ENCODE peak calls at places on chromosomes 3 and 15, in ten cellular contexts. One of them, this sample, is unnamed.

GRCh38 chr3:186411994-186412393 is 50.0 kb upstream of the DGKG start:
- DNase-seq in stimulated activated CD4-positive, alpha-beta T cell treated with anti-CD3 and anti-CD28 coated beads, Interleukin-4, amount 100 ng/mL, for 24 hours: peak; percentile 45
- DNase-seq in NCI-H774: no peak
- DNase-seq in NCI-H2171: no peak
- DNase-seq in EL: no peak
- DNase-seq in iris pigment epithelial cell: no peak
- DNase-seq in GM12891: no peak
- DNase-seq in GM20000: no peak
- DNase-seq in posterior cingulate gyrus: no peak
- DNase-seq in ELR: no peak
- DNase-seq in this sample: no peak

GRCh38 chr15:48617619-48618018 is 27.9 kb downstream of the FBN1 start:
- DNase-seq in stimulated activated CD4-positive, alpha-beta T cell treated with anti-CD3 and anti-CD28 coated beads, Interleukin-4, amount 100 ng/mL, for 24 hours: no peak
- DNase-seq in NCI-H774: no peak
- DNase-seq in NCI-H2171: no peak
- DNase-seq in EL: peak; percentile 71
- DNase-seq in iris pigment epithelial cell: peak; percentile 97
- DNase-seq in GM12891: no peak
- DNase-seq in GM20000: no peak
- DNase-seq in posterior cingulate gyrus: no peak
- DNase-seq in ELR: no peak
- DNase-seq in this sample: no peak

GRCh38 chr15:93965491-93965890 is 265.9 kb upstream of the MCTP2 start:
- DNase-seq in stimulated activated CD4-positive, alpha-beta T cell treated with anti-CD3 and anti-CD28 coated beads, Interleukin-4, amount 100 ng/mL, for 24 hours: no peak
- DNase-seq in NCI-H774: no peak
- DNase-seq in NCI-H2171: no peak
- DNase-seq in EL: no peak
- DNase-seq in iris pigment epithelial cell: no peak
- DNase-seq in GM12891: no peak
- DNase-seq in GM20000: no peak
- DNase-seq in posterior cingulate gyrus: no peak
- DNase-seq in ELR: no peak
- DNase-seq in this sample: no peak

GRCh38 chr3:126389112-126389791 is 5.5 kb upstream of the CFAP100 start:
- DNase-seq in stimulated activated CD4-positive, alpha-beta T cell treated with anti-CD3 and anti-CD28 coated beads, Interleukin-4, amount 100 ng/mL, for 24 hours: peak; percentile 11
- DNase-seq in NCI-H774: peak; percentile 79
- DNase-seq in NCI-H2171: peak; percentile 62
- DNase-seq in EL: peak; percentile 86
- DNase-seq in iris pigment epithelial cell: peak; percentile 77
- DNase-seq in GM12891: peak; percentile 73
- DNase-seq in GM20000: peak; percentile 88
- DNase-seq in posterior cingulate gyrus: peak; percentile 85
- DNase-seq in ELR: peak; percentile 89
- DNase-seq in this sample: peak; percentile 64

GRCh38 chr3:197394464-197395321 is 96.3 kb upstream of the DLG1 start:
- DNase-seq in stimulated activated CD4-positive, alpha-beta T cell treated with anti-CD3 and anti-CD28 coated beads, Interleukin-4, amount 100 ng/mL, for 24 hours: peak; percentile 68
- DNase-seq in NCI-H774: no peak
- DNase-seq in NCI-H2171: no peak
- DNase-seq in EL: peak; percentile 100
- DNase-seq in iris pigment epithelial cell: peak; percentile 100
- DNase-seq in GM12891: no peak
- DNase-seq in GM20000: peak; percentile 70
- DNase-seq in posterior cingulate gyrus: no peak
- DNase-seq in ELR: peak; percentile 100
- DNase-seq in this sample: peak; percentile 53

GRCh38 chr3:87088984-87089841 is 98.3 kb upstream of the VGLL3 start:
- DNase-seq in stimulated activated CD4-positive, alpha-beta T cell treated with anti-CD3 and anti-CD28 coated beads, Interleukin-4, amount 100 ng/mL, for 24 hours: no peak
- DNase-seq in NCI-H774: peak; percentile 60
- DNase-seq in NCI-H2171: no peak
- DNase-seq in EL: peak; percentile 90
- DNase-seq in iris pigment epithelial cell: peak; percentile 76
- DNase-seq in GM12891: peak; percentile 8
- DNase-seq in GM20000: peak; percentile 19
- DNase-seq in posterior cingulate gyrus: peak; percentile 55
- DNase-seq in ELR: peak; percentile 90
- DNase-seq in this sample: peak; percentile 18

GRCh38 chr3:51948016-51948580 is 5.9 kb downstream of the PARP3 start:
- DNase-seq in stimulated activated CD4-positive, alpha-beta T cell treated with anti-CD3 and anti-CD28 coated beads, Interleukin-4, amount 100 ng/mL, for 24 hours: no peak
- DNase-seq in NCI-H774: no peak
- DNase-seq in NCI-H2171: no peak
- DNase-seq in EL: no peak
- DNase-seq in iris pigment epithelial cell: no peak
- DNase-seq in GM12891: no peak
- DNase-seq in GM20000: no peak
- DNase-seq in posterior cingulate gyrus: peak; percentile 16
- DNase-seq in ELR: no peak
- DNase-seq in this sample: no peak

GRCh38 chr3:105040026-105040622 is 326.6 kb upstream of the ALCAM start:
- DNase-seq in stimulated activated CD4-positive, alpha-beta T cell treated with anti-CD3 and anti-CD28 coated beads, Interleukin-4, amount 100 ng/mL, for 24 hours: no peak
- DNase-seq in NCI-H774: no peak
- DNase-seq in NCI-H2171: no peak
- DNase-seq in EL: no peak
- DNase-seq in iris pigment epithelial cell: peak; percentile 59
- DNase-seq in GM12891: no peak
- DNase-seq in GM20000: no peak
- DNase-seq in posterior cingulate gyrus: no peak
- DNase-seq in ELR: no peak
- DNase-seq in this sample: no peak

GRCh38 chr3:23709987-23710386 is 95.8 kb upstream of the UBE2E1 start:
- DNase-seq in stimulated activated CD4-positive, alpha-beta T cell treated with anti-CD3 and anti-CD28 coated beads, Interleukin-4, amount 100 ng/mL, for 24 hours: no peak
- DNase-seq in NCI-H774: no peak
- DNase-seq in NCI-H2171: no peak
- DNase-seq in EL: no peak
- DNase-seq in iris pigment epithelial cell: no peak
- DNase-seq in GM12891: no peak
- DNase-seq in GM20000: no peak
- DNase-seq in posterior cingulate gyrus: no peak
- DNase-seq in ELR: no peak
- DNase-seq in this sample: no peak

GRCh38 chr15:92159906-92160841 is 233.5 kb upstream of the ST8SIA2 start:
- DNase-seq in stimulated activated CD4-positive, alpha-beta T cell treated with anti-CD3 and anti-CD28 coated beads, Interleukin-4, amount 100 ng/mL, for 24 hours: no peak
- DNase-seq in NCI-H774: no peak
- DNase-seq in NCI-H2171: peak; percentile 40
- DNase-seq in EL: no peak
- DNase-seq in iris pigment epithelial cell: no peak
- DNase-seq in GM12891: no peak
- DNase-seq in GM20000: no peak
- DNase-seq in posterior cingulate gyrus: no peak
- DNase-seq in ELR: no peak
- DNase-seq in this sample: no peak

GRCh38 chr3:171809513-171810277 is 588 bp downstream of the PLD1 start:
- DNase-seq in stimulated activated CD4-positive, alpha-beta T cell treated with anti-CD3 and anti-CD28 coated beads, Interleukin-4, amount 100 ng/mL, for 24 hours: peak; percentile 31
- DNase-seq in NCI-H774: peak; percentile 89
- DNase-seq in NCI-H2171: peak; percentile 62
- DNase-seq in EL: peak; percentile 95
- DNase-seq in iris pigment epithelial cell: peak; percentile 90
- DNase-seq in GM12891: peak; percentile 49
- DNase-seq in GM20000: peak; percentile 64
- DNase-seq in posterior cingulate gyrus: peak; percentile 59
- DNase-seq in ELR: peak; percentile 92
- DNase-seq in this sample: peak; percentile 47

GRCh38 chr15:74725845-74726773 is 781 bp upstream of the CYP1A1 start:
- DNase-seq in stimulated activated CD4-positive, alpha-beta T cell treated with anti-CD3 and anti-CD28 coated beads, Interleukin-4, amount 100 ng/mL, for 24 hours: peak; percentile 62
- DNase-seq in NCI-H774: peak; percentile 10
- DNase-seq in NCI-H2171: no peak
- DNase-seq in EL: peak; percentile 41
- DNase-seq in iris pigment epithelial cell: peak; percentile 4
- DNase-seq in GM12891: peak; percentile 66
- DNase-seq in GM20000: peak; percentile 81
- DNase-seq in posterior cingulate gyrus: no peak
- DNase-seq in ELR: peak; percentile 47
- DNase-seq in this sample: peak; percentile 65

GRCh38 chr3:31196881-31197364 is 302.5 kb upstream of the GADL1 start:
- DNase-seq in stimulated activated CD4-positive, alpha-beta T cell treated with anti-CD3 and anti-CD28 coated beads, Interleukin-4, amount 100 ng/mL, for 24 hours: no peak
- DNase-seq in NCI-H774: no peak
- DNase-seq in NCI-H2171: no peak
- DNase-seq in EL: peak; percentile 79
- DNase-seq in iris pigment epithelial cell: peak; percentile 89
- DNase-seq in GM12891: no peak
- DNase-seq in GM20000: no peak
- DNase-seq in posterior cingulate gyrus: no peak
- DNase-seq in ELR: no peak
- DNase-seq in this sample: no peak

GRCh38 chr3:78737988-78738387 is 1029.8 kb downstream of the ROBO1 start:
- DNase-seq in stimulated activated CD4-positive, alpha-beta T cell treated with anti-CD3 and anti-CD28 coated beads, Interleukin-4, amount 100 ng/mL, for 24 hours: no peak
- DNase-seq in NCI-H774: no peak
- DNase-seq in NCI-H2171: peak; percentile 88
- DNase-seq in EL: peak; percentile 16
- DNase-seq in iris pigment epithelial cell: no peak
- DNase-seq in GM12891: no peak
- DNase-seq in GM20000: no peak
- DNase-seq in posterior cingulate gyrus: no peak
- DNase-seq in ELR: peak; percentile 13
- DNase-seq in this sample: no peak

GRCh38 chr3:52436500-52437106 is 8.3 kb downstream of the SEMA3G start:
- DNase-seq in stimulated activated CD4-positive, alpha-beta T cell treated with anti-CD3 and anti-CD28 coated beads, Interleukin-4, amount 100 ng/mL, for 24 hours: no peak
- DNase-seq in NCI-H774: no peak
- DNase-seq in NCI-H2171: no peak
- DNase-seq in EL: no peak
- DNase-seq in iris pigment epithelial cell: peak; percentile 21
- DNase-seq in GM12891: no peak
- DNase-seq in GM20000: no peak
- DNase-seq in posterior cingulate gyrus: no peak
- DNase-seq in ELR: no peak
- DNase-seq in this sample: no peak

GRCh38 chr3:117553461-117553860 is 843.9 kb downstream of the TUSC7 start:
- DNase-seq in stimulated activated CD4-positive, alpha-beta T cell treated with anti-CD3 and anti-CD28 coated beads, Interleukin-4, amount 100 ng/mL, for 24 hours: no peak
- DNase-seq in NCI-H774: no peak
- DNase-seq in NCI-H2171: no peak
- DNase-seq in EL: peak; percentile 62
- DNase-seq in iris pigment epithelial cell: peak; percentile 32
- DNase-seq in GM12891: no peak
- DNase-seq in GM20000: no peak
- DNase-seq in posterior cingulate gyrus: no peak
- DNase-seq in ELR: peak; percentile 62
- DNase-seq in this sample: no peak

GRCh38 chr15:71565636-71566160 is 244.7 kb upstream of the NR2E3 start:
- DNase-seq in stimulated activated CD4-positive, alpha-beta T cell treated with anti-CD3 and anti-CD28 coated beads, Interleukin-4, amount 100 ng/mL, for 24 hours: no peak
- DNase-seq in NCI-H774: no peak
- DNase-seq in NCI-H2171: no peak
- DNase-seq in EL: no peak
- DNase-seq in iris pigment epithelial cell: no peak
- DNase-seq in GM12891: no peak
- DNase-seq in GM20000: no peak
- DNase-seq in posterior cingulate gyrus: no peak
- DNase-seq in ELR: no peak
- DNase-seq in this sample: no peak

GRCh38 chr3:15206662-15207576 is 873 bp downstream of the CAPN7 start:
- DNase-seq in stimulated activated CD4-positive, alpha-beta T cell treated with anti-CD3 and anti-CD28 coated beads, Interleukin-4, amount 100 ng/mL, for 24 hours: peak; percentile 27
- DNase-seq in NCI-H774: no peak
- DNase-seq in NCI-H2171: no peak
- DNase-seq in EL: peak; percentile 56
- DNase-seq in iris pigment epithelial cell: peak; percentile 52
- DNase-seq in GM12891: no peak
- DNase-seq in GM20000: peak; percentile 32
- DNase-seq in posterior cingulate gyrus: no peak
- DNase-seq in ELR: peak; percentile 60
- DNase-seq in this sample: peak; percentile 26

GRCh38 chr15:100727291-100727851 is 125.0 kb downstream of the ASB7 start:
- DNase-seq in stimulated activated CD4-positive, alpha-beta T cell treated with anti-CD3 and anti-CD28 coated beads, Interleukin-4, amount 100 ng/mL, for 24 hours: no peak
- DNase-seq in NCI-H774: no peak
- DNase-seq in NCI-H2171: no peak
- DNase-seq in EL: no peak
- DNase-seq in iris pigment epithelial cell: no peak
- DNase-seq in GM12891: no peak
- DNase-seq in GM20000: peak; percentile 2
- DNase-seq in posterior cingulate gyrus: no peak
- DNase-seq in ELR: no peak
- DNase-seq in this sample: no peak

GRCh38 chr15:74302821-74303359 is 64.6 kb downstream of the CYP11A1 start:
- DNase-seq in stimulated activated CD4-positive, alpha-beta T cell treated with anti-CD3 and anti-CD28 coated beads, Interleukin-4, amount 100 ng/mL, for 24 hours: peak; percentile 52
- DNase-seq in NCI-H774: no peak
- DNase-seq in NCI-H2171: peak; percentile 36
- DNase-seq in EL: no peak
- DNase-seq in iris pigment epithelial cell: peak; percentile 18
- DNase-seq in GM12891: peak; percentile 79
- DNase-seq in GM20000: peak; percentile 73
- DNase-seq in posterior cingulate gyrus: peak; percentile 41
- DNase-seq in ELR: peak; percentile 44
- DNase-seq in this sample: peak; percentile 71

GRCh38 chr3:15429080-15429479 is 1.7 kb downstream of the EAF1 start:
- DNase-seq in stimulated activated CD4-positive, alpha-beta T cell treated with anti-CD3 and anti-CD28 coated beads, Interleukin-4, amount 100 ng/mL, for 24 hours: no peak
- DNase-seq in NCI-H774: no peak
- DNase-seq in NCI-H2171: no peak
- DNase-seq in EL: no peak
- DNase-seq in iris pigment epithelial cell: no peak
- DNase-seq in GM12891: no peak
- DNase-seq in GM20000: no peak
- DNase-seq in posterior cingulate gyrus: no peak
- DNase-seq in ELR: no peak
- DNase-seq in this sample: no peak

GRCh38 chr15:56869573-56869972 is 48.9 kb upstream of the TCF12 start:
- DNase-seq in stimulated activated CD4-positive, alpha-beta T cell treated with anti-CD3 and anti-CD28 coated beads, Interleukin-4, amount 100 ng/mL, for 24 hours: peak; percentile 34
- DNase-seq in NCI-H774: peak; percentile 11
- DNase-seq in NCI-H2171: no peak
- DNase-seq in EL: peak; percentile 38
- DNase-seq in iris pigment epithelial cell: peak; percentile 17
- DNase-seq in GM12891: no peak
- DNase-seq in GM20000: no peak
- DNase-seq in posterior cingulate gyrus: no peak
- DNase-seq in ELR: peak; percentile 32
- DNase-seq in this sample: no peak

GRCh38 chr3:58217209-58217811 is 6.5 kb upstream of the DNASE1L3 start:
- DNase-seq in stimulated activated CD4-positive, alpha-beta T cell treated with anti-CD3 and anti-CD28 coated beads, Interleukin-4, amount 100 ng/mL, for 24 hours: peak; percentile 59
- DNase-seq in NCI-H774: no peak
- DNase-seq in NCI-H2171: no peak
- DNase-seq in EL: peak; percentile 77
- DNase-seq in iris pigment epithelial cell: peak; percentile 55
- DNase-seq in GM12891: no peak
- DNase-seq in GM20000: peak; percentile 52
- DNase-seq in posterior cingulate gyrus: peak; percentile 34
- DNase-seq in ELR: peak; percentile 82
- DNase-seq in this sample: no peak

GRCh38 chr3:43142472-43142871 is 36.6 kb upstream of the POMGNT2 start:
- DNase-seq in stimulated activated CD4-positive, alpha-beta T cell treated with anti-CD3 and anti-CD28 coated beads, Interleukin-4, amount 100 ng/mL, for 24 hours: no peak
- DNase-seq in NCI-H774: no peak
- DNase-seq in NCI-H2171: no peak
- DNase-seq in EL: no peak
- DNase-seq in iris pigment epithelial cell: no peak
- DNase-seq in GM12891: no peak
- DNase-seq in GM20000: no peak
- DNase-seq in posterior cingulate gyrus: no peak
- DNase-seq in ELR: no peak
- DNase-seq in this sample: no peak

GRCh38 chr3:193655827-193656433 is 62.9 kb downstream of the OPA1 start:
- DNase-seq in stimulated activated CD4-positive, alpha-beta T cell treated with anti-CD3 and anti-CD28 coated beads, Interleukin-4, amount 100 ng/mL, for 24 hours: no peak
- DNase-seq in NCI-H774: no peak
- DNase-seq in NCI-H2171: no peak
- DNase-seq in EL: no peak
- DNase-seq in iris pigment epithelial cell: peak; percentile 19
- DNase-seq in GM12891: no peak
- DNase-seq in GM20000: no peak
- DNase-seq in posterior cingulate gyrus: no peak
- DNase-seq in ELR: no peak
- DNase-seq in this sample: no peak

GRCh38 chr3:10666621-10667020 is 149.4 kb upstream of the SLC6A11 start:
- DNase-seq in stimulated activated CD4-positive, alpha-beta T cell treated with anti-CD3 and anti-CD28 coated beads, Interleukin-4, amount 100 ng/mL, for 24 hours: no peak
- DNase-seq in NCI-H774: no peak
- DNase-seq in NCI-H2171: no peak
- DNase-seq in EL: peak; percentile 3
- DNase-seq in iris pigment epithelial cell: no peak
- DNase-seq in GM12891: no peak
- DNase-seq in GM20000: no peak
- DNase-seq in posterior cingulate gyrus: peak; percentile 77
- DNase-seq in ELR: no peak
- DNase-seq in this sample: no peak